ENCODE peak calls at places on chromosome 13, in nine cellular contexts. One of them, this sample, is unnamed.

GRCh38 chr13:98143601-98144500 is 957 bp downstream of the FARP1 start:
- DNase-seq in mucosa of gallbladder: no peak
- DNase-seq in HS-5: no peak
- DNase-seq in Peyer's patch: no peak
- DNase-seq in stimulated activated CD4-positive, alpha-beta T cell treated with anti-CD3 and anti-CD28 coated beads, Interleukin-1b, Interleukin-23, amount 100 ng/mL, for 24 hours: no peak
- DNase-seq in cerebellar nuclear complex: no peak
- DNase-seq in stimulated activated CD8-positive, alpha-beta memory T cell treated with anti-CD3 and anti-CD28 coated beads, Interleukin-15, amount 100 ng/mL, for 4 hours: no peak
- DNase-seq in NCI-H2081: no peak
- DNase-seq in AG04450: no peak
- DNase-seq in this sample: no peak

GRCh38 chr13:97222934-97223710 is 989 bp downstream of the MBNL2 start:
- DNase-seq in mucosa of gallbladder: no peak
- DNase-seq in HS-5: no peak
- DNase-seq in Peyer's patch: no peak
- DNase-seq in stimulated activated CD4-positive, alpha-beta T cell treated with anti-CD3 and anti-CD28 coated beads, Interleukin-1b, Interleukin-23, amount 100 ng/mL, for 24 hours: no peak
- DNase-seq in cerebellar nuclear complex: no peak
- DNase-seq in stimulated activated CD8-positive, alpha-beta memory T cell treated with anti-CD3 and anti-CD28 coated beads, Interleukin-15, amount 100 ng/mL, for 4 hours: no peak
- DNase-seq in NCI-H2081: peak; percentile 20
- DNase-seq in AG04450: no peak
- DNase-seq in this sample: no peak

GRCh38 chr13:44920013-44920412 is 69.3 kb downstream of the NUFIP1 start:
- DNase-seq in mucosa of gallbladder: no peak
- DNase-seq in HS-5: no peak
- DNase-seq in Peyer's patch: no peak
- DNase-seq in stimulated activated CD4-positive, alpha-beta T cell treated with anti-CD3 and anti-CD28 coated beads, Interleukin-1b, Interleukin-23, amount 100 ng/mL, for 24 hours: no peak
- DNase-seq in cerebellar nuclear complex: no peak
- DNase-seq in stimulated activated CD8-positive, alpha-beta memory T cell treated with anti-CD3 and anti-CD28 coated beads, Interleukin-15, amount 100 ng/mL, for 4 hours: no peak
- DNase-seq in NCI-H2081: no peak
- DNase-seq in AG04450: no peak
- DNase-seq in this sample: no peak

GRCh38 chr13:39282400-39282972 is 244.2 kb downstream of the NHLRC3 start:
- DNase-seq in mucosa of gallbladder: no peak
- DNase-seq in HS-5: no peak
- DNase-seq in Peyer's patch: no peak
- DNase-seq in stimulated activated CD4-positive, alpha-beta T cell treated with anti-CD3 and anti-CD28 coated beads, Interleukin-1b, Interleukin-23, amount 100 ng/mL, for 24 hours: no peak
- DNase-seq in cerebellar nuclear complex: no peak
- DNase-seq in stimulated activated CD8-positive, alpha-beta memory T cell treated with anti-CD3 and anti-CD28 coated beads, Interleukin-15, amount 100 ng/mL, for 4 hours: no peak
- DNase-seq in NCI-H2081: no peak
- DNase-seq in AG04450: no peak
- DNase-seq in this sample: no peak

GRCh38 chr13:113849546-113849945 is 14.3 kb downstream of the GAS6 start:
- DNase-seq in mucosa of gallbladder: no peak
- DNase-seq in HS-5: no peak
- DNase-seq in Peyer's patch: no peak
- DNase-seq in stimulated activated CD4-positive, alpha-beta T cell treated with anti-CD3 and anti-CD28 coated beads, Interleukin-1b, Interleukin-23, amount 100 ng/mL, for 24 hours: no peak
- DNase-seq in cerebellar nuclear complex: no peak
- DNase-seq in stimulated activated CD8-positive, alpha-beta memory T cell treated with anti-CD3 and anti-CD28 coated beads, Interleukin-15, amount 100 ng/mL, for 4 hours: no peak
- DNase-seq in NCI-H2081: no peak
- DNase-seq in AG04450: no peak
- DNase-seq in this sample: no peak

GRCh38 chr13:40916207-40916998 is 102.7 kb downstream of the ELF1 start:
- DNase-seq in mucosa of gallbladder: no peak
- DNase-seq in HS-5: no peak
- DNase-seq in Peyer's patch: no peak
- DNase-seq in stimulated activated CD4-positive, alpha-beta T cell treated with anti-CD3 and anti-CD28 coated beads, Interleukin-1b, Interleukin-23, amount 100 ng/mL, for 24 hours: no peak
- DNase-seq in cerebellar nuclear complex: no peak
- DNase-seq in stimulated activated CD8-positive, alpha-beta memory T cell treated with anti-CD3 and anti-CD28 coated beads, Interleukin-15, amount 100 ng/mL, for 4 hours: no peak
- DNase-seq in NCI-H2081: no peak
- DNase-seq in AG04450: no peak
- DNase-seq in this sample: no peak

GRCh38 chr13:113324336-113324882 is 27.4 kb downstream of the LAMP1 start:
- DNase-seq in mucosa of gallbladder: no peak
- DNase-seq in HS-5: no peak
- DNase-seq in Peyer's patch: no peak
- DNase-seq in stimulated activated CD4-positive, alpha-beta T cell treated with anti-CD3 and anti-CD28 coated beads, Interleukin-1b, Interleukin-23, amount 100 ng/mL, for 24 hours: no peak
- DNase-seq in cerebellar nuclear complex: no peak
- DNase-seq in stimulated activated CD8-positive, alpha-beta memory T cell treated with anti-CD3 and anti-CD28 coated beads, Interleukin-15, amount 100 ng/mL, for 4 hours: no peak
- DNase-seq in NCI-H2081: no peak
- DNase-seq in AG04450: no peak
- DNase-seq in this sample: no peak

GRCh38 chr13:112891477-112892401 is 77.3 kb upstream of the MCF2L start:
- DNase-seq in mucosa of gallbladder: no peak
- DNase-seq in HS-5: no peak
- DNase-seq in Peyer's patch: no peak
- DNase-seq in stimulated activated CD4-positive, alpha-beta T cell treated with anti-CD3 and anti-CD28 coated beads, Interleukin-1b, Interleukin-23, amount 100 ng/mL, for 24 hours: no peak
- DNase-seq in cerebellar nuclear complex: no peak
- DNase-seq in stimulated activated CD8-positive, alpha-beta memory T cell treated with anti-CD3 and anti-CD28 coated beads, Interleukin-15, amount 100 ng/mL, for 4 hours: no peak
- DNase-seq in NCI-H2081: peak; percentile 73
- DNase-seq in AG04450: no peak
- DNase-seq in this sample: no peak

GRCh38 chr13:45434556-45435371 is 16.6 kb upstream of the SLC25A30 start:
- DNase-seq in mucosa of gallbladder: no peak
- DNase-seq in HS-5: no peak
- DNase-seq in Peyer's patch: no peak
- DNase-seq in stimulated activated CD4-positive, alpha-beta T cell treated with anti-CD3 and anti-CD28 coated beads, Interleukin-1b, Interleukin-23, amount 100 ng/mL, for 24 hours: no peak
- DNase-seq in cerebellar nuclear complex: no peak
- DNase-seq in stimulated activated CD8-positive, alpha-beta memory T cell treated with anti-CD3 and anti-CD28 coated beads, Interleukin-15, amount 100 ng/mL, for 4 hours: no peak
- DNase-seq in NCI-H2081: no peak
- DNase-seq in AG04450: no peak
- DNase-seq in this sample: no peak

GRCh38 chr13:40381935-40382764 is 284.3 kb downstream of the FOXO1 start:
- DNase-seq in mucosa of gallbladder: no peak
- DNase-seq in HS-5: no peak
- DNase-seq in Peyer's patch: no peak
- DNase-seq in stimulated activated CD4-positive, alpha-beta T cell treated with anti-CD3 and anti-CD28 coated beads, Interleukin-1b, Interleukin-23, amount 100 ng/mL, for 24 hours: no peak
- DNase-seq in cerebellar nuclear complex: no peak
- DNase-seq in stimulated activated CD8-positive, alpha-beta memory T cell treated with anti-CD3 and anti-CD28 coated beads, Interleukin-15, amount 100 ng/mL, for 4 hours: no peak
- DNase-seq in NCI-H2081: no peak
- DNase-seq in AG04450: no peak
- DNase-seq in this sample: no peak

GRCh38 chr13:108220042-108220441 is 1.9 kb downstream of the ABHD13 start:
- DNase-seq in mucosa of gallbladder: no peak
- DNase-seq in HS-5: no peak
- DNase-seq in Peyer's patch: no peak
- DNase-seq in stimulated activated CD4-positive, alpha-beta T cell treated with anti-CD3 and anti-CD28 coated beads, Interleukin-1b, Interleukin-23, amount 100 ng/mL, for 24 hours: no peak
- DNase-seq in cerebellar nuclear complex: no peak
- DNase-seq in stimulated activated CD8-positive, alpha-beta memory T cell treated with anti-CD3 and anti-CD28 coated beads, Interleukin-15, amount 100 ng/mL, for 4 hours: no peak
- DNase-seq in NCI-H2081: peak; percentile 25
- DNase-seq in AG04450: no peak
- DNase-seq in this sample: no peak

GRCh38 chr13:81493144-81493543 is 1152.2 kb upstream of the SPRY2 start:
- DNase-seq in mucosa of gallbladder: no peak
- DNase-seq in HS-5: no peak
- DNase-seq in Peyer's patch: no peak
- DNase-seq in stimulated activated CD4-positive, alpha-beta T cell treated with anti-CD3 and anti-CD28 coated beads, Interleukin-1b, Interleukin-23, amount 100 ng/mL, for 24 hours: no peak
- DNase-seq in cerebellar nuclear complex: no peak
- DNase-seq in stimulated activated CD8-positive, alpha-beta memory T cell treated with anti-CD3 and anti-CD28 coated beads, Interleukin-15, amount 100 ng/mL, for 4 hours: no peak
- DNase-seq in NCI-H2081: no peak
- DNase-seq in AG04450: no peak
- DNase-seq in this sample: no peak

GRCh38 chr13:56706485-56706884 is 434.2 kb upstream of the PRR20A start:
- DNase-seq in mucosa of gallbladder: no peak
- DNase-seq in HS-5: no peak
- DNase-seq in Peyer's patch: no peak
- DNase-seq in stimulated activated CD4-positive, alpha-beta T cell treated with anti-CD3 and anti-CD28 coated beads, Interleukin-1b, Interleukin-23, amount 100 ng/mL, for 24 hours: no peak
- DNase-seq in cerebellar nuclear complex: no peak
- DNase-seq in stimulated activated CD8-positive, alpha-beta memory T cell treated with anti-CD3 and anti-CD28 coated beads, Interleukin-15, amount 100 ng/mL, for 4 hours: no peak
- DNase-seq in NCI-H2081: no peak
- DNase-seq in AG04450: no peak
- DNase-seq in this sample: no peak

GRCh38 chr13:67131393-67131792 is 98.7 kb downstream of the PCDH9 start:
- DNase-seq in mucosa of gallbladder: no peak
- DNase-seq in HS-5: no peak
- DNase-seq in Peyer's patch: no peak
- DNase-seq in stimulated activated CD4-positive, alpha-beta T cell treated with anti-CD3 and anti-CD28 coated beads, Interleukin-1b, Interleukin-23, amount 100 ng/mL, for 24 hours: no peak
- DNase-seq in cerebellar nuclear complex: no peak
- DNase-seq in stimulated activated CD8-positive, alpha-beta memory T cell treated with anti-CD3 and anti-CD28 coated beads, Interleukin-15, amount 100 ng/mL, for 4 hours: no peak
- DNase-seq in NCI-H2081: no peak
- DNase-seq in AG04450: no peak
- DNase-seq in this sample: no peak

GRCh38 chr13:27770809-27771208 is 21.5 kb upstream of the GSX1 start:
- DNase-seq in mucosa of gallbladder: no peak
- DNase-seq in HS-5: no peak
- DNase-seq in Peyer's patch: no peak
- DNase-seq in stimulated activated CD4-positive, alpha-beta T cell treated with anti-CD3 and anti-CD28 coated beads, Interleukin-1b, Interleukin-23, amount 100 ng/mL, for 24 hours: no peak
- DNase-seq in cerebellar nuclear complex: no peak
- DNase-seq in stimulated activated CD8-positive, alpha-beta memory T cell treated with anti-CD3 and anti-CD28 coated beads, Interleukin-15, amount 100 ng/mL, for 4 hours: no peak
- DNase-seq in NCI-H2081: no peak
- DNase-seq in AG04450: no peak
- DNase-seq in this sample: no peak

GRCh38 chr13:50713849-50714248 is 129.6 kb downstream of the DLEU7 start:
- DNase-seq in mucosa of gallbladder: no peak
- DNase-seq in HS-5: peak; percentile 32
- DNase-seq in Peyer's patch: no peak
- DNase-seq in stimulated activated CD4-positive, alpha-beta T cell treated with anti-CD3 and anti-CD28 coated beads, Interleukin-1b, Interleukin-23, amount 100 ng/mL, for 24 hours: no peak
- DNase-seq in cerebellar nuclear complex: no peak
- DNase-seq in stimulated activated CD8-positive, alpha-beta memory T cell treated with anti-CD3 and anti-CD28 coated beads, Interleukin-15, amount 100 ng/mL, for 4 hours: no peak
- DNase-seq in NCI-H2081: no peak
- DNase-seq in AG04450: peak; percentile 34
- DNase-seq in this sample: no peak